ENCODE peak calls at places on chromosomes 2 and 18, in seven cellular contexts. D is stomach, E is choroid plexus epithelial cell, W is esophagus squamous epithelium, L is activated B cell treated with CpG ODN at 0.5 μM for 24 hours, T is GM06990, X is pancreas. G is an unnamed sample.

GRCh38 chr18:40109251-40110049 is 1845.6 kb upstream of the PIK3C3 start:
- DNase-seq in T (no peak), D (no peak), X (no peak), W (no peak), L (no peak), E (no peak), G (no peak)

GRCh38 chr2:226115832-226116200 is 683.8 kb downstream of the IRS1 start:
- DNase-seq in T (no peak), W (no peak), D (no peak), E (peak), X (no peak), L (no peak), G (no peak)

GRCh38 chr2:14188431-14188830 is 444.1 kb upstream of the LRATD1 start:
- DNase-seq in W (no peak), E (no peak), X (no peak), D (no peak), T (no peak), L (no peak), G (no peak)

GRCh38 chr18:46097853-46098615 is at the start of gene ATP5F1A:
- DNase-seq in T (peak), E (peak), D (peak), X (peak), W (peak), L (peak), G (peak)

GRCh38 chr2:179770029-179770428 is 91.4 kb downstream of the ZNF385B start:
- DNase-seq in W (no peak), L (no peak), D (no peak), X (no peak), E (no peak), T (no peak), G (no peak)

GRCh38 chr2:199118701-199119241 is 339.0 kb downstream of the SATB2 start:
- DNase-seq in X (no peak), E (no peak), D (no peak), W (no peak), L (no peak), T (no peak), G (no peak)

GRCh38 chr2:55311444-55311870 is 42.4 kb upstream of the MTIF2 start:
- DNase-seq in D (no peak), W (no peak), L (no peak), E (peak), X (no peak), T (peak), G (no peak)

GRCh38 chr2:111662771-111663470 is 221.1 kb downstream of the ANAPC1 start:
- DNase-seq in W (no peak), X (no peak), L (no peak), E (peak), D (no peak), T (no peak), G (peak)

GRCh38 chr2:201781583-201782051 is 884 bp upstream of the ALS2 start:
- DNase-seq in T (no peak), E (peak), W (no peak), L (no peak), D (no peak), X (peak), G (no peak)

GRCh38 chr2:179261161-179261825 is 3.3 kb downstream of the SESTD1 start:
- DNase-seq in L (no peak), X (no peak), D (no peak), T (no peak), E (no peak), W (no peak), G (no peak)

GRCh38 chr2:123720760-123721159 is 304.3 kb upstream of the CNTNAP5 start:
- DNase-seq in X (no peak), L (no peak), D (no peak), E (no peak), W (no peak), T (no peak), G (no peak)

GRCh38 chr2:127659408-127660290 is 13.7 kb downstream of the GPR17 start:
- DNase-seq in T (no peak), W (no peak), L (no peak), D (no peak), X (no peak), E (no peak), G (peak)

GRCh38 chr2:9146656-9147055 is 60.0 kb upstream of the ASAP2 start:
- DNase-seq in T (no peak), W (no peak), E (no peak), L (no peak), X (no peak), D (no peak), G (no peak)

GRCh38 chr2:170905864-170906263 is 23.2 kb upstream of the GORASP2 start:
- DNase-seq in X (no peak), L (no peak), W (no peak), D (no peak), T (no peak), E (no peak), G (no peak)

GRCh38 chr2:60550151-60550983 is 3.1 kb downstream of the BCL11A start:
- DNase-seq in E (peak), X (peak), L (peak), D (peak), T (peak), W (peak), G (peak)

GRCh38 chr2:202061695-202062094 is 11.4 kb upstream of the KIAA2012 start:
- DNase-seq in W (no peak), X (no peak), D (no peak), E (no peak), T (no peak), L (no peak), G (no peak)

GRCh38 chr2:33583194-33583938 is 15.7 kb downstream of the FAM98A start:
- DNase-seq in X (no peak), W (no peak), E (peak), L (no peak), D (no peak), T (peak), G (no peak)

GRCh38 chr18:21344860-21345259 is 102.8 kb downstream of the GREB1L start:
- DNase-seq in L (no peak), D (no peak), T (no peak), E (no peak), W (no peak), X (no peak), G (no peak)

GRCh38 chr2:60503923-60504514 is 49.4 kb downstream of the BCL11A start:
- DNase-seq in X (no peak), D (no peak), T (no peak), L (no peak), E (no peak), W (no peak), G (no peak)

GRCh38 chr2:43175187-43175490 is 51.3 kb downstream of the ZFP36L2 start:
- DNase-seq in T (no peak), W (no peak), E (peak), X (no peak), L (no peak), D (no peak), G (no peak)

GRCh38 chr2:26737221-26737620 is 26.9 kb upstream of the SLC35F6 start:
- DNase-seq in T (no peak), W (no peak), D (no peak), E (no peak), L (no peak), X (no peak), G (no peak)

GRCh38 chr18:60500960-60501359 is 128.4 kb upstream of the MC4R start:
- DNase-seq in E (no peak), W (no peak), L (no peak), T (no peak), X (no peak), D (no peak), G (no peak)

GRCh38 chr2:150997702-150998480 is 263.8 kb downstream of the RBM43 start:
- DNase-seq in E (no peak), T (no peak), L (no peak), D (no peak), W (no peak), X (no peak), G (no peak)

GRCh38 chr2:136319651-136320050 is 201.7 kb upstream of the CXCR4 start:
- DNase-seq in E (no peak), D (no peak), T (no peak), L (no peak), X (no peak), W (no peak), G (no peak)

GRCh38 chr18:12929477-12930083 is 18.2 kb upstream of the SEH1L start:
- DNase-seq in D (no peak), X (no peak), L (no peak), W (no peak), T (no peak), E (no peak), G (no peak)

GRCh38 chr2:159506179-159506578 is 110.2 kb downstream of the BAZ2B start:
- DNase-seq in T (no peak), D (no peak), X (no peak), L (no peak), E (no peak), W (no peak), G (no peak)

GRCh38 chr2:9158786-9159779 is 47.5 kb upstream of the ASAP2 start:
- DNase-seq in W (no peak), E (no peak), L (no peak), X (no peak), T (no peak), D (no peak), G (no peak)

GRCh38 chr2:26475832-26476501 is 2.0 kb downstream of the OTOF start:
- DNase-seq in D (no peak), E (no peak), X (no peak), T (no peak), W (no peak), L (no peak), G (no peak)

GRCh38 chr2:68653538-68653982 is 10.2 kb downstream of the PROKR1 start:
- DNase-seq in D (peak), E (peak), L (no peak), W (no peak), T (peak), X (no peak), G (no peak)

GRCh38 chr2:223076573-223076972 is 24.6 kb downstream of the KCNE4 start:
- DNase-seq in W (no peak), E (peak), L (no peak), X (no peak), D (no peak), T (no peak), G (no peak)

GRCh38 chr2:38720613-38721241 is 30.4 kb downstream of the SRSF7 start:
- DNase-seq in L (no peak), D (peak), W (peak), E (peak), X (peak), T (peak), G (no peak)

GRCh38 chr2:152062130-152063091 is 36.4 kb downstream of the CACNB4 start:
- DNase-seq in W (no peak), L (no peak), D (no peak), X (no peak), T (peak), E (peak), G (no peak)

GRCh38 chr2:70347831-70348230 is 46.0 kb upstream of the FAM136A start:
- DNase-seq in T (no peak), E (no peak), X (no peak), W (no peak), L (no peak), D (no peak), G (no peak)

GRCh38 chr2:240453461-240454030 is 18.1 kb downstream of the GPC1 start:
- DNase-seq in W (no peak), X (no peak), D (no peak), T (no peak), L (no peak), E (no peak), G (no peak)

GRCh38 chr2:101823849-101824248 is 126.3 kb downstream of the MAP4K4 start:
- DNase-seq in D (no peak), X (no peak), T (no peak), W (no peak), E (peak), L (no peak), G (no peak)

GRCh38 chr2:101821828-101822458 is 124.4 kb downstream of the MAP4K4 start:
- DNase-seq in E (no peak), X (no peak), D (no peak), T (no peak), W (no peak), L (no peak), G (no peak)

GRCh38 chr2:101821059-101821805 is 123.7 kb downstream of the MAP4K4 start:
- DNase-seq in T (no peak), E (no peak), X (no peak), D (no peak), L (no peak), W (no peak), G (no peak)

GRCh38 chr2:101820519-101820918 is 123.0 kb downstream of the MAP4K4 start:
- DNase-seq in E (peak), W (no peak), T (no peak), D (no peak), L (no peak), X (no peak), G (no peak)

DNA sequence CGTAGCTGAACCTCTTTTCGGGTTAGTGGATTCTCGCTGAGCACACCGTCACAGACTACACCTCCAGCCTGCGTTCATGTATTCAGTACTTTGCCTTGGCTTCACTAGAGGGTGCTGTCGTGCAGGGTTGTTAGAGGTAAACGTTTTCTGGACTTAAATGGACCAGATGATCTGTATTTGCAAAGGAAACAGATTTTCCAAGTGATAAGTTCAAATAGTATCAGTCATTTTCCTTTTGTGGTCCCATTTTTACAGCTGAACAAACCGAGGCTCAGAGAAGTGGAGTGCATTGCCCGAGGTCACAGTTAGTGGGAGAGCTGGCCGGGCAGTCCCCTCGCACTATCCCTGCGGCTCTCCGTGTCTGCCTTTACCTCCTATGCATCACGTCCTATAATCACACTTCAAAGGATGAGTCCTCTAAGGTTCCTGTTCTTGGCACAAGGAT is 125.9 kb downstream of the MAP4K4 start:
- DNase-seq in T (no peak), W (peak), E (peak), X (peak), D (peak), L (no peak), G (peak)
- TF ChIP-seq CTCF in T (peak), W (peak), E (peak), X (peak), D (peak), L (no peak), G (peak)

GRCh38 chr2:148202237-148202636 is 181.3 kb downstream of the MBD5 start:
- DNase-seq in T (no peak), L (no peak), E (no peak), W (no peak), X (no peak), D (no peak), G (no peak)

GRCh38 chr2:148207111-148207510 is 186.2 kb downstream of the MBD5 start:
- DNase-seq in X (no peak), L (no peak), T (no peak), D (no peak), W (no peak), E (no peak), G (no peak)

DNA sequence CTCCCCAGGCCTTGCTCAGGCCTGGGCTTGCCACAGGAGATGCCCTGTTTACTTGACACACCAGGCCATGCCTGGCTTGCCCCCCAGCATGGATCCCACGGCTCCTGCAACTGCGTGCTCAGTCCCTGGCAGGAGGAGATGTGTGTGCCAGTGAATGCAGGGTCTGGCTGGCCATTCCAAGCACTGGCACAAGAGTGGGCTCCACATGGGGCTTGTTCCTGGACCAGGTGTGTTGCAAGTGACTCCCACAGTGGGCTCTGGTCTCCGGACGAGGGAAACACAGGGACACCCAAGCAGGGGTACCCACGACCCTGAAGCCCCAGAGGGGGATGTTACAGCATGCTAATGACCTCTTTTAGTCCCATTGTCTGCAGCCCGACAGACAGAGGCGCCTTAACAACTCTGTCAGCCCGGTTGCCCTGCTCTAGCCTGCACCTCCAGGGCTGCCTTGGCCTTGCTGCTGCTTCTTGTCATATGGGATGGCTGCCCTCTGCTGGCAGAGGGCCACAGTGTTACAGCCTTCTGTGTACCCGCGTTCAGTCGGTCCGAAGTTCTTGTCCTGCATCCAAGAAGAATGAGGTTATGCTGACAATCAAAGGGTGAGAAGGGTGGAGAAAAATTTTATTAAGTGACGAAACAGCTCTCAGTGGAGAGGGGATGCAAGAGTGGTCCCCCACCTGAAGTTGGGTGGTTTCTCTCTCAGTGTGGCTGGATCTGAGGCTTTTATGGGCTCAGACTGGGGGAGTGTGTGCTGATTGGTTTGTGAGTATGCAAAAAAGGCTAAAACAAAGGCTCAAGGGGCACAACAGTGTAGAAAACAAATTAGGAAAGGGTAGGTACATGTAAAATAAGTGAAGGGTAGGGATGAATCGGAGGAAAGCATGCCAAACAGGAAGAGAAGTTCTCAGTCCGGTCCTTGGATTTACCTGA is 180.4 kb downstream of the MBD5 start:
- DNase-seq in T (peak), L (peak), D (peak), X (no peak), W (no peak), E (peak), G (no peak)
- TF ChIP-seq CTCF in T (peak), L (no peak), D (no peak), X (no peak), W (no peak), E (peak), G (no peak)

GRCh38 chr2:207498427-207498826 is 31.3 kb upstream of the CREB1 start:
- DNase-seq in X (no peak), W (no peak), D (no peak), E (no peak), L (no peak), T (no peak), G (no peak)
- TF ChIP-seq CTCF in X (no peak), W (no peak), D (no peak), E (no peak), L (no peak), T (no peak), G (no peak)

DNA sequence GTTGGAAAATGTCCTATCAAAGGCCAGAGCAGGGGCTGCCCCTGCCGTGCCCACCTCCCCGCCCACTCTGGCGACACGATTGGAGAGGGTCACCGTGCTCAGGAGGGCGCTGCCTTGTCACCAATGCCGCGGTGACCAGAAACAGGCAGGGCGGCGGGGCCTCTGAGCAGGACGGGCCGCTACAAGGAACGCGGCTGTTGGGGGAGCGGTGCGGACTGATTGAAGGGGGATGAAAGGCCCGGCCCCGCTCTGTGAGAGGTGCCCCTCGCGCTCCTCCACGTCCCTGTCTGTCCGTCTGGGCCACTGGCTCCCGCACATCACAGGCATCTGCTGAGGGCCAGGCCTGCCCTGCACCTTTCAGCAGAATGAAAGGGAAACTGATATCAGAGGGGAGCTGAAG is 243.9 kb downstream of the KLHL29 start:
- DNase-seq in T (no peak), D (no peak), W (no peak), X (no peak), E (no peak), L (no peak), G (no peak)
- TF ChIP-seq CTCF in T (no peak), D (no peak), W (no peak), X (no peak), E (no peak), L (no peak), G (no peak)

GRCh38 chr2:47344890-47345583 is 57.9 kb upstream of the MSH2 start:
- DNase-seq in D (peak), E (no peak), W (no peak), X (peak), L (no peak), T (no peak), G (no peak)
- TF ChIP-seq CTCF in D (peak), E (no peak), W (no peak), X (peak), L (no peak), T (no peak), G (no peak)

G was measured in CD14-positive monocyte.